ENCODE peak calls at places on chromosome 12, in four cellular contexts. One of them, this sample, is unnamed.

GRCh38 chr12:68237068-68237467 is 11.5 kb upstream of the IL26 start:
- ATAC-seq in body of pancreas: peak
- ATAC-seq in upper lobe of left lung: no peak
- ATAC-seq in Panc1: peak
- ATAC-seq in this sample: no peak

GRCh38 chr12:110201995-110202394 is 77.8 kb downstream of the IFT81 start:
- ATAC-seq in body of pancreas: no peak
- ATAC-seq in upper lobe of left lung: no peak
- ATAC-seq in Panc1: no peak
- ATAC-seq in this sample: no peak

GRCh38 chr12:93098077-93098476 is 169.0 kb upstream of the EEA1 start:
- ATAC-seq in body of pancreas: no peak
- ATAC-seq in upper lobe of left lung: no peak
- ATAC-seq in Panc1: no peak
- ATAC-seq in this sample: no peak

GRCh38 chr12:113452458-113452857 is 19.2 kb downstream of the LHX5 start:
- ATAC-seq in body of pancreas: no peak
- ATAC-seq in upper lobe of left lung: no peak
- ATAC-seq in Panc1: no peak
- ATAC-seq in this sample: no peak

GRCh38 chr12:24821691-24822090 is 127.2 kb downstream of the BCAT1 start:
- ATAC-seq in body of pancreas: no peak
- ATAC-seq in upper lobe of left lung: no peak
- ATAC-seq in Panc1: no peak
- ATAC-seq in this sample: no peak

GRCh38 chr12:49367381-49368239 is at the start of gene SPATS2:
- ATAC-seq in body of pancreas: peak
- ATAC-seq in upper lobe of left lung: no peak
- ATAC-seq in Panc1: peak
- ATAC-seq in this sample: no peak

GRCh38 chr12:124410354-124411175 is 115.7 kb downstream of the RFLNA start:
- ATAC-seq in body of pancreas: no peak
- ATAC-seq in upper lobe of left lung: no peak
- ATAC-seq in Panc1: no peak
- ATAC-seq in this sample: no peak

GRCh38 chr12:94980577-94980976 is 22.9 kb downstream of the NDUFA12 start:
- ATAC-seq in body of pancreas: no peak
- ATAC-seq in upper lobe of left lung: no peak
- ATAC-seq in Panc1: no peak
- ATAC-seq in this sample: no peak

GRCh38 chr12:56158926-56159461 is 835 bp downstream of the MYL6 start:
- ATAC-seq in body of pancreas: peak
- ATAC-seq in upper lobe of left lung: peak
- ATAC-seq in Panc1: peak
- ATAC-seq in this sample: peak

GRCh38 chr12:14403293-14403692 is 37.8 kb downstream of the ATF7IP start:
- ATAC-seq in body of pancreas: peak
- ATAC-seq in upper lobe of left lung: no peak
- ATAC-seq in Panc1: no peak
- ATAC-seq in this sample: no peak

DNA sequence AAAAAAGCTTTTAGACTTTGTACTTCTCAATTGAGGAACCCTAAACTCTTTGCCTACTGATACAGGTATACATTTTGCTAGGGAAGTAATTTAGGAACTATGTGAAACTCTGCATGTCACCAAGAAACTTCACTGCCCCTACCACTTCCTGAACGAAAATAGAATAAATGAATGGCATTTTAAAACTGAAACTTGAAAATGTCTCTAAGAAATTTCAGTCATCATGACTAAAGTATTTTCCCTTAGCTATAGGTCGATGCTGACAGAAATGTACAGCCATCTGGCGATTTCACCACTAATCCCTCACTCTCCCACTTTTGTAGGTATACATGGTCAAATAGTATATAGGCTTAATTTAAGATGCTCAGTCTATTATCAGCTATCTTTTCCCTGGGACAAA is 194.9 kb upstream of the SYT10 start:
- ATAC-seq in body of pancreas: no peak
- ATAC-seq in upper lobe of left lung: no peak
- ATAC-seq in Panc1: no peak
- ATAC-seq in this sample: no peak
- TF ChIP-seq CTCF in body of pancreas: no peak
- TF ChIP-seq CTCF in upper lobe of left lung: no peak
- TF ChIP-seq CTCF in Panc1: no peak
- TF ChIP-seq CTCF in this sample: no peak

GRCh38 chr12:81079280-81080076 is 1.6 kb downstream of the ACSS3 start:
- ATAC-seq in body of pancreas: no peak
- ATAC-seq in upper lobe of left lung: no peak
- ATAC-seq in Panc1: no peak
- ATAC-seq in this sample: no peak
- H3K4me3 ChIP-seq in body of pancreas: no peak
- H3K4me3 ChIP-seq in upper lobe of left lung: peak
- H3K4me3 ChIP-seq in Panc1: no peak
- H3K4me3 ChIP-seq in this sample: no peak

GRCh38 chr12:119683816-119684215 is 15.9 kb downstream of the PRKAB1 start:
- ATAC-seq in body of pancreas: peak
- ATAC-seq in upper lobe of left lung: no peak
- ATAC-seq in Panc1: no peak
- ATAC-seq in this sample: no peak

GRCh38 chr12:119682635-119683340 is 14.9 kb downstream of the PRKAB1 start:
- ATAC-seq in body of pancreas: no peak
- ATAC-seq in upper lobe of left lung: no peak
- ATAC-seq in Panc1: no peak
- ATAC-seq in this sample: no peak

GRCh38 chr12:119681139-119681538 is 13.2 kb downstream of the PRKAB1 start:
- ATAC-seq in body of pancreas: no peak
- ATAC-seq in upper lobe of left lung: no peak
- ATAC-seq in Panc1: no peak
- ATAC-seq in this sample: no peak

GRCh38 chr12:119683413-119683812 is 15.5 kb downstream of the PRKAB1 start:
- ATAC-seq in body of pancreas: no peak
- ATAC-seq in upper lobe of left lung: no peak
- ATAC-seq in Panc1: no peak
- ATAC-seq in this sample: no peak

DNA sequence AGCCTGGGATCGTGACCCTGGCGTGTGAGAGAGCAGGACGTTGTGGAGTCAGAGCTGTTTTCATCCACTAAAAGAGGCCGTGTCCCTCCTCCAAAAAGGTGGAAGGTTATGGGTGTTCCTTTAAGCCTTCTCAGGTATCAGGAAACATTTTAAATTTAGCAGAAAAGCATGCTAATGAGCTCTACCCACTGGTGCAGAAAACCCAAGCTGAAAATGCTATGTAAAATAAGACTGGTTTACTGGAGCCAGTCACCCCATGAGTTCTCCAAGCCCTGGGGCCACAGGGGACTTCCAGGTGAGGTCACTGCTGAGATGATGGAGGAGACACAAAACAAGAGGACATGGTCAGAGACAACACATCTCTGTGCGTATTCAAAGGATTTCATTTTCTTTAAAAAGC is 14.0 kb downstream of the PRKAB1 start:
- ATAC-seq in body of pancreas: no peak
- ATAC-seq in upper lobe of left lung: no peak
- ATAC-seq in Panc1: peak
- ATAC-seq in this sample: no peak
- TF ChIP-seq CTCF in body of pancreas: no peak
- TF ChIP-seq CTCF in upper lobe of left lung: no peak
- TF ChIP-seq CTCF in Panc1: no peak
- TF ChIP-seq CTCF in this sample: no peak

DNA sequence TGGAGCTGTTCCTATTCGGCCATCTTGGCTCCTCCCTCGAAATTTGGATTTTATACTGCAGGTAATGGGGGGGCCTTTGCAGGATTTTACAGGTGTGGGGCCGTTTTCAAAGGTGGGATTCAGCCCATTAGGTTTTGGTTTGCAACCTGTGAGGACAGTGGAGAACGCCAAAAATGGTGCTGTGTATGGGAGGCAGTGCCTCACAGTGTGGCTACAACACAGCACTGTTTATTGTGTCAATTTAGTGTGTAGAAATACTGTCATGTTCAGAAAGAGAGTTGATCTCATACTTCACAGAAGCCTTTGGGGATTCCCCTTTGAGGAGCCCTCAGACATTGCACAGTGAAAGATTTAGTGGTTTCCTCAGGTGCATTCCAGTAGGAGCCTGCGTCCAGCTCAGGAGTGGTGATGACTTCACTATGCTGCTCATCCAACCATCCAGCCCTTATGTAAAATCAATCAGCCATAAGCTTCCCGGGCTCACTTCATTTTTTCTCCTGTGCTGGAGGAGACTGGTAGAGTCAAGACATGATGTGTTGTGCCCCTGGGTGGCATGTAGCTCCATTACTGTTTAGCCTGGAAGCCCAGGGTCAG is 92.7 kb upstream of the PRMT8 start:
- ATAC-seq in body of pancreas: no peak
- ATAC-seq in upper lobe of left lung: no peak
- ATAC-seq in Panc1: no peak
- ATAC-seq in this sample: no peak
- H3K4me3 ChIP-seq in body of pancreas: no peak
- H3K4me3 ChIP-seq in upper lobe of left lung: no peak
- H3K4me3 ChIP-seq in Panc1: peak
- H3K4me3 ChIP-seq in this sample: no peak

GRCh38 chr12:122946690-122947271 is 19.5 kb downstream of the ABCB9 start:
- ATAC-seq in body of pancreas: peak
- ATAC-seq in upper lobe of left lung: peak
- ATAC-seq in Panc1: peak
- ATAC-seq in this sample: peak
- TF ChIP-seq CTCF in body of pancreas: no peak
- TF ChIP-seq CTCF in upper lobe of left lung: peak
- TF ChIP-seq CTCF in Panc1: no peak
- TF ChIP-seq CTCF in this sample: no peak

GRCh38 chr12:20701106-20701505 is 6.0 kb downstream of the SLCO1C1 start:
- ATAC-seq in body of pancreas: no peak
- ATAC-seq in upper lobe of left lung: no peak
- ATAC-seq in Panc1: no peak
- ATAC-seq in this sample: no peak

GRCh38 chr12:20696181-20696580 is 1.0 kb downstream of the SLCO1C1 start:
- ATAC-seq in body of pancreas: no peak
- ATAC-seq in upper lobe of left lung: no peak
- ATAC-seq in Panc1: no peak
- ATAC-seq in this sample: no peak

DNA sequence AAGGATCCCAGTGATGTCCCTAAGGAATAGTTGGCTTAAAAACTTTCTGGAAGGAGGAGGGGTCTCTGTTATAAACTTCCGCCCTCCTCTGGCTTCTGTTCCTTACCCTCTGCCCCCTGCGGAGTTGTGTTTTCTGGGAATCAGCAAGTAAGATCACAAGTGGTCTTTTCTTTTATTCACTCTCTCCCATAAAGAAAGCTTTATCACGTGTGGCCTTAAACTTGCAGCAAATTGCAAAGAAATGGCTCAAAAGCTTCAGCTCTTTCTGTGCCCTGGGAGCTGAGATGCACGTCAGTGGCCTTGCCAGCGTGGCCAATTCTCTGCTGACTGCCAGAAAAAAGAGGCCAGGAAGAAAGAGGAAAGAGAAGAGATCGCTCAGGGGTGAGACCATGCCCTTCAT is at the start of gene SLCO1C1:
- ATAC-seq in body of pancreas: no peak
- ATAC-seq in upper lobe of left lung: no peak
- ATAC-seq in Panc1: no peak
- ATAC-seq in this sample: no peak
- H3K4me3 ChIP-seq in body of pancreas: no peak
- H3K4me3 ChIP-seq in upper lobe of left lung: no peak
- H3K4me3 ChIP-seq in Panc1: no peak
- H3K4me3 ChIP-seq in this sample: peak

GRCh38 chr12:120534703-120535655 is 823 bp downstream of the RNF10 start:
- ATAC-seq in body of pancreas: peak
- ATAC-seq in upper lobe of left lung: peak
- ATAC-seq in Panc1: peak
- ATAC-seq in this sample: peak
- TF ChIP-seq CTCF in body of pancreas: no peak
- TF ChIP-seq CTCF in upper lobe of left lung: no peak
- TF ChIP-seq CTCF in Panc1: no peak
- TF ChIP-seq CTCF in this sample: no peak

GRCh38 chr12:51850081-51850932 is 1.8 kb upstream of the FIGNL2 start:
- ATAC-seq in body of pancreas: no peak
- ATAC-seq in upper lobe of left lung: no peak
- ATAC-seq in Panc1: no peak
- ATAC-seq in this sample: no peak
- H3K4me3 ChIP-seq in body of pancreas: no peak
- H3K4me3 ChIP-seq in upper lobe of left lung: no peak
- H3K4me3 ChIP-seq in Panc1: no peak
- H3K4me3 ChIP-seq in this sample: no peak

GRCh38 chr12:90163975-90164374 is 455.3 kb upstream of the ATP2B1 start:
- ATAC-seq in body of pancreas: no peak
- ATAC-seq in upper lobe of left lung: no peak
- ATAC-seq in Panc1: no peak
- ATAC-seq in this sample: no peak
- TF ChIP-seq CTCF in body of pancreas: no peak
- TF ChIP-seq CTCF in upper lobe of left lung: no peak
- TF ChIP-seq CTCF in Panc1: no peak
- TF ChIP-seq CTCF in this sample: no peak

DNA sequence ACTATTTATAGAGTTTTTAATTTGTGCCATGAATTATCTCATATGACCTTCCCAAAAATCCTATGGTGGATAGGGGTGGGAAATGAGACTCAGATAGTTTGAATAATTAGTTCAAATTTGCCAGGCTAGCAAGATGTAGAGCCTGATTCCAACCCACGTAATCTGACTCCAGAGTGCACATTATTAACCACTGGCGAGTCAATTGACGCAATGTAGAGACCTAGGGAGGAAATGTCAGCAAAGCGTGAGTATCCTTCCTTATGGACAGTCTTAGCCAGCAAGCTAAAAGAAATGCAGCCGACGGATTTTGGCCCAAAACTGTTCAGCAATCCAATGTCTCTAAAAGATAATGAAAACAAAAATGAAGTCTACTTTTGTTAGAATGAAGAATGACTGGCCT is 193.3 kb upstream of the KRR1 start:
- ATAC-seq in body of pancreas: peak
- ATAC-seq in upper lobe of left lung: no peak
- ATAC-seq in Panc1: no peak
- ATAC-seq in this sample: no peak
- H3K4me3 ChIP-seq in body of pancreas: no peak
- H3K4me3 ChIP-seq in upper lobe of left lung: no peak
- H3K4me3 ChIP-seq in Panc1: no peak
- H3K4me3 ChIP-seq in this sample: no peak